ENCODE peak calls at places on chromosomes 4 and X, in seven cellular contexts. X, K, Z, P, I, Q and R are unnamed samples.

GRCh38 chr4:158459085-158459820 is 62.4 kb upstream of the RXFP1 start:
- DNase-seq in Z (no peak), Q (peak; percentile 19), K (no peak), I (no peak), P (peak; percentile 8), X (no peak), R (no peak)

GRCh38 chr4:76279462-76279861 is 27.1 kb upstream of the STBD1 start:
- DNase-seq in P (no peak), K (no peak), Q (no peak), X (no peak), Z (no peak), I (no peak), R (no peak)

GRCh38 chr4:18012115-18012806 is 9.3 kb downstream of the LCORL start:
- DNase-seq in Z (no peak), K (no peak), I (no peak), X (no peak), Q (no peak), P (no peak), R (no peak)

GRCh38 chrX:103464071-103464773 is 55.1 kb downstream of the RAB40A start:
- DNase-seq in P (peak; percentile 67), K (no peak), Z (peak; percentile 28), I (peak; percentile 8), Q (no peak), X (no peak), R (peak; percentile 4)

GRCh38 chr4:121669163-121669550 is 27.6 kb downstream of the ANXA5 start:
- DNase-seq in Q (no peak), I (no peak), X (no peak), K (no peak), P (no peak), Z (no peak), R (no peak)

GRCh38 chr4:85744950-85745349 is 270.0 kb downstream of the ARHGAP24 start:
- DNase-seq in K (no peak), P (no peak), Z (no peak), Q (no peak), X (no peak), I (peak; percentile 46), R (no peak)

GRCh38 chr4:10082459-10083272 is 33.9 kb downstream of the WDR1 start:
- DNase-seq in I (no peak), Z (no peak), K (no peak), P (no peak), X (peak; percentile 36), Q (peak; percentile 64), R (no peak)

GRCh38 chr4:48033825-48034413 is 17.3 kb downstream of the NIPAL1 start:
- DNase-seq in Z (peak; percentile 39), K (no peak), P (peak; percentile 77), I (peak; percentile 10), X (no peak), Q (no peak), R (peak; percentile 20)

GRCh38 chr4:70994069-70994366 is 569 bp downstream of the DCK start:
- DNase-seq in I (no peak), K (peak; percentile 28), Z (peak; percentile 51), Q (no peak), P (peak; percentile 51), X (no peak), R (no peak)

GRCh38 chr4:87151730-87152129 is 68.7 kb downstream of the KLHL8 start:
- DNase-seq in P (no peak), Q (no peak), X (no peak), K (no peak), Z (no peak), I (no peak), R (no peak)

GRCh38 chr4:77100234-77100633 is 24.4 kb upstream of the CCNI start:
- DNase-seq in X (no peak), Q (no peak), P (no peak), I (no peak), K (no peak), Z (no peak), R (no peak)

GRCh38 chr4:40434126-40434692 is 99.1 kb downstream of the CHRNA9 start:
- DNase-seq in X (no peak), K (no peak), P (peak; percentile 30), I (no peak), Z (no peak), Q (no peak), R (no peak)

GRCh38 chr4:37008199-37008598 is 236.3 kb upstream of the NWD2 start:
- DNase-seq in I (no peak), K (no peak), Q (no peak), X (no peak), P (no peak), Z (no peak), R (peak; percentile 54)

GRCh38 chr4:156633846-156634245 is 337.8 kb downstream of the PDGFC start:
- DNase-seq in Z (no peak), K (no peak), X (no peak), Q (no peak), P (no peak), I (no peak), R (no peak)

GRCh38 chr4:8939160-8939855 is 67.7 kb upstream of the HMX1 start:
- DNase-seq in Q (peak; percentile 51), K (no peak), I (no peak), Z (peak; percentile 3), X (no peak), P (no peak), R (no peak)

GRCh38 chrX:42093756-42094155 is 170.4 kb upstream of the CASK start:
- DNase-seq in P (no peak), Z (no peak), K (no peak), X (no peak), Q (no peak), I (no peak), R (no peak)

GRCh38 chr4:8762951-8763735 is 108.5 kb downstream of the HMX1 start:
- DNase-seq in Z (no peak), Q (peak; percentile 64), P (no peak), I (no peak), X (peak; percentile 39), K (no peak), R (no peak)

GRCh38 chr4:177427097-177427665 is 15.1 kb downstream of the AGA start:
- DNase-seq in K (no peak), P (no peak), Z (no peak), X (no peak), Q (no peak), I (no peak), R (no peak)

GRCh38 chrX:114334473-114334982 is 249.4 kb upstream of the HTR2C start:
- DNase-seq in Z (no peak), K (no peak), P (no peak), X (no peak), Q (peak; percentile 55), I (no peak), R (no peak)

GRCh38 chr4:38101563-38101962 is 141.4 kb downstream of the PTTG2 start:
- DNase-seq in I (no peak), Q (no peak), Z (no peak), X (no peak), K (no peak), P (no peak), R (no peak)

GRCh38 chr4:153114771-153115321 is 89.4 kb upstream of the TRIM2 start:
- DNase-seq in Z (no peak), X (no peak), Q (no peak), P (no peak), K (no peak), I (peak; percentile 69), R (no peak)

GRCh38 chr4:25223770-25224375 is 10.0 kb upstream of the PI4K2B start:
- DNase-seq in I (peak; percentile 57), K (no peak), Z (no peak), P (peak; percentile 68), Q (no peak), X (no peak), R (no peak)

GRCh38 chr4:8123389-8123788 is 35.2 kb downstream of the ABLIM2 start:
- DNase-seq in P (no peak), X (no peak), Q (no peak), Z (no peak), K (no peak), I (no peak), R (no peak)

DNA sequence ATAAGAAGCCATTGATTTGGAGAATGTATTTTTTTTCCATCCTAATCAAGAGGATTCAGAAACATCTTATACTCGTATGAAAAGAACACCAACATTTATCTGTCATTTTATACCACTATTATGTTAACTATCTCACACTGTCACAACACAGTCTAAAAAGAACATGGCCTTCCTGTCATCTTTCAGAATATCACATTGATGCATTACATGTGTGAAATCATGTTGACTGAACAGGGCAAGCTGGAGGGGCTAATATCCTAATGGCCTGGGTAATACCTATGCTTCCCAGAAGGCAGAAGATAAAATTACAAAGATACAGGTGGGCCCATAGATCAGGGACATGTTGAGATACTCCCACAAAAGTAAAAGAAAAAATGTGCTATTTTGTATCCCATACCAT is 611.7 kb downstream of the STIM2 start:
- DNase-seq in K (no peak), Q (no peak), Z (no peak), P (no peak), I (no peak), X (no peak), R (no peak)
- TF ChIP-seq POLR2AphosphoS5 in K (no peak), Q (no peak), Z (no peak), P (no peak), I (no peak), X (no peak), R (no peak)

DNA sequence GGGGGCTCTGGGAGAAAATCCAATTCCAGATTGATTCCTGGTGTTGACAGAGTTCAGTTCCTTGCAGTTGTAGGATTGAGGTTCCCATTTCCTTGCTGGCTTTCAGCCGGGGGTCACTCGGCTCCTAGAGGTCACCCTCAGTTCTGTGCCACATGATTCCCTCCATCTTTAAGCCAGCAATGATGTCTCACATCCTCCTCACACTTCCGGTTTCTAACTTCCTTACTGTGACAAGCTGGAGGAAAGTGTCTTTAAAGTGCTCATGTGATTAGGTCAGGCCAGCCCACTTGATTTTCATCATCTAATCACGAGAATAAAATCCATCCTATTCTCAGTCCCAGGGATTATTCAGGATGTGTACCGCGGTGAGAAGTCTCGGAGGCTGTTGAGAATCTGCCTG is 19.5 kb upstream of the SMIM31 start:
- DNase-seq in Q (no peak), X (no peak), P (no peak), I (no peak), K (peak; percentile 59), Z (no peak), R (no peak)
- TF ChIP-seq POLR2AphosphoS5 in Q (no peak), X (no peak), P (no peak), I (no peak), K (no peak), Z (no peak), R (no peak)

DNA sequence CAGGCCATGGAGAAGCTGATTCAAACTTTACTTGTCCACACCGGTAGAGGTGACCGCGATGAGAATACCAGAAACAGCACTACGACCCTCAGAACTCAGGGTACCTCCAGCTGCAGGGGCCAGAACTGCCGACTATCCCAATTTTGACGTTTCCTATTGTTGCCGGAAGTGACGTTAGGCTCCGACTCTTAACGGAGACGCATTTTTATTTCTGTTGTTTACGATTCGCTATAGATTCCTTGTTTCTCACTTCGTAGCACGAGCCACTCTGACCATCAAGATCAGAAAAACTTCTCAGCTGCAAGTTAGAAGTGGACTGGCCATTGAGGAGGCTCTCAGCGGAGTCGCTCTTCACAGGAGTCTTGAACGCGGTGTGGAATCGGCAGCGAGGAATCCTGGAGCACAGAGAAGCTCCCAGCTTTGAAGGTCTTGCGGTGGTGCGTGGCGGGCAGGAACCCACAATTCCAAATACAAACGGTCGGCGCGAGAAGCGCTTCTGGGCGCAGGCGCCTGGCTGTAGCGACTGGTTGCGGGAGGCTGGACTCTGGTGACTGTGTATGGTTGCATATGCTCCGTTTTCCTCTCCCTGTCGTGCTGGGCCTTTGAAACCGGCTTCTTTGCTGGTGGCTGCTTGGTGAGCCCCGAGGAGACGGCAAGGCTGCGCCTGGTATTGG is at the start of the genes CEP44 and FBXO8:
- DNase-seq in P (peak; percentile 85), K (peak; percentile 40), I (peak; percentile 72), Z (peak; percentile 50), Q (peak; percentile 91), X (peak; percentile 64), R (peak; percentile 62)
- TF ChIP-seq POLR2AphosphoS5 in P (peak; percentile 82), K (peak; percentile 88), I (peak; percentile 68), Z (peak; percentile 73), Q (peak; percentile 72), X (peak; percentile 64), R (peak; percentile 64)

GRCh38 chr4:78121338-78121904 is 64.3 kb downstream of the FRAS1 start:
- DNase-seq in I (no peak), Q (no peak), X (no peak), Z (no peak), K (no peak), P (no peak), R (peak; percentile 17)
- TF ChIP-seq POLR2AphosphoS5 in I (no peak), Q (no peak), X (no peak), Z (no peak), K (no peak), P (no peak), R (peak; percentile 15)